ENCODE peak calls at places on chromosome 10, in five cellular contexts. G, P, A, Q and E are unnamed samples.
A peak's percentile ranks its signal among the peaks of the same experiment; 100 is the strongest.

GRCh38 chr10:102678842-102679289 is 34.6 kb downstream of the TRIM8 start:
- DNase-seq in G (no peak), P (peak; percentile 78), Q (peak; percentile 93), A (peak; percentile 85), E (peak; percentile 75)

GRCh38 chr10:85791846-85792532 is 574.6 kb downstream of the GRID1 start:
- DNase-seq in A (no peak), Q (no peak), P (no peak), G (no peak), E (no peak)

GRCh38 chr10:47299989-47300931 is at the start of gene GDF10:
- DNase-seq in A (no peak), G (peak; percentile 28), Q (peak; percentile 63), P (no peak), E (no peak)

GRCh38 chr10:89283174-89283987 is 18.5 kb upstream of the IFIT2 start:
- DNase-seq in P (peak; percentile 61), G (no peak), Q (no peak), A (no peak), E (no peak)

GRCh38 chr10:22556774-22557173 is 157.6 kb downstream of the PIP4K2A start:
- DNase-seq in Q (no peak), G (no peak), P (no peak), A (no peak), E (no peak)

GRCh38 chr10:8254350-8254749 is 199.9 kb downstream of the GATA3 start:
- DNase-seq in P (no peak), A (no peak), Q (no peak), G (no peak), E (no peak)

GRCh38 chr10:95240811-95241210 is 46.8 kb downstream of the ACSM6 start:
- DNase-seq in Q (no peak), A (no peak), G (no peak), P (no peak), E (no peak)

GRCh38 chr10:128859738-128860386 is 607.2 kb upstream of the MGMT start:
- DNase-seq in P (no peak), G (no peak), A (no peak), Q (peak; percentile 67), E (no peak)

GRCh38 chr10:118668228-118668952 is 72.9 kb upstream of the PRLHR start:
- DNase-seq in A (no peak), Q (no peak), P (no peak), G (no peak), E (no peak)

DNA sequence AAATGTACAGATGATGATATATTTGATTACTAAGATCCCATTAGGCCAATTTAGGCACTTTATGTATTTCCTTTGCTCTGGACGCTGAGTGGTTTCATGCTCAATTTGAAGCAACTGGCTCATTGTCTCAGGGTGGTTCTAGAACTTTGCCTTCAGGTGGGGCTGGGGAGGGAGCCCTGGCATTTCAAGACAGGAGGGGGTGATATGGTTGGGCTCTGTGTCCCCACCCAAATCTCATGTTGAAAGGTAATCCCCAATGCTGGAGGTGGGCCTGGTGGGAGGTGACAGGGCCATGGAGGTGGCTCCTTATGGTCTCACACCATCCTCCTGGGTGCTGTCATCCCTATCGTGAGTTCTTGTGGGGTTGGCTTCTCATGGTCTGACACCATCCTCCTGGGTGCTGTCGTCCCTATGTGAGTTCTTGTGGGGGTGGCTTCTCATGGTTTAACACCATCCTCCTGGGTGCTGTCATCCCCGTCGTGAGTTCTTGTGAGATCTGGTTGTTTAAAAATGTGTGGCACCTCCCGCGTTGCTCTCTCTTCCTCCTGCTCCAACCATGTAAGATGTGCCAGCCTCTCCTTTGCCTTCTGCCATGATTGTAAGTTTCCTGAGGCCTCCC is 151.5 kb upstream of the KLF6 start:
- DNase-seq in A (no peak), P (no peak), Q (no peak), G (no peak), E (no peak)
- H3K4me1 ChIP-seq in A (peaks cover 10% of the 10 kb centered on the region), P (no peaks in the 10 kb centered on the region), Q (peaks cover 3% of the 10 kb centered on the region), G (peaks cover 15% of the 10 kb centered on the region), E (peaks cover 14% of the 10 kb centered on the region)

DNA sequence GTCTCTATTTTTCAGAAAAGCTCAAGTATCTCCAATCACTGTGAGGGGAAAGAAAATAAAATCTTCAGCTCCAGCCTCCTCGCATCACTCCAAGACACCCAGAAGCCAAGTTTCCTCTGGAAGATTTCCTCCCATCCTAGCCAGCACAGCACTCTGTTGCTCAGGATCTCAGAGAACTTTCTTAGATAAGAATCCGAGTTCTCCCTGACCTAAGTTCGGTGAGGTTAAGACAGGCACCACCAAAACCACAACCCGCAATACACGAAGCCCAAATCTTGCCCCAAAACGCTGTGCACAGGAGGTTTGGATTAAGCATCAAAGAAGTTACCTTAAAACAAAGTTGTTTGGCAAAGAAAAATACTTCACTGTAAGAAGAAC is 4.2 kb downstream of the FAM53B start:
- DNase-seq in Q (no peak), P (no peak), G (no peak), A (no peak), E (no peak)
- H3K4me1 ChIP-seq in Q (peaks cover 49% of the 10 kb centered on the region), P (peaks cover 25% of the 10 kb centered on the region), G (peaks cover 79% of the 10 kb centered on the region), A (peaks cover 71% of the 10 kb centered on the region), E (peaks cover 67% of the 10 kb centered on the region)

GRCh38 chr10:11153766-11154165 is 136.1 kb downstream of the CELF2 start:
- DNase-seq in Q (no peak), P (no peak), A (no peak), G (no peak), E (no peak)
- H3K4me1 ChIP-seq in Q (peaks cover 22% of the 10 kb centered on the region), P (peaks cover 3% of the 10 kb centered on the region), A (no peaks in the 10 kb centered on the region), G (peaks cover 98% of the 10 kb centered on the region), E (peaks cover 36% of the 10 kb centered on the region)

GRCh38 chr10:18455086-18455884 is 196.1 kb downstream of the NSUN6 start:
- DNase-seq in A (no peak), G (no peak), Q (no peak), P (no peak), E (no peak)
- H3K4me1 ChIP-seq in A (no peaks in the 10 kb centered on the region), G (no peaks in the 10 kb centered on the region), Q (no peaks in the 10 kb centered on the region), P (no peaks in the 10 kb centered on the region), E (no peaks in the 10 kb centered on the region)

GRCh38 chr10:4688620-4689019 is 137.4 kb upstream of the AKR1E2 start:
- DNase-seq in Q (no peak), G (no peak), A (no peak), P (peak; percentile 11), E (no peak)
- H3K4me1 ChIP-seq in Q (no peaks in the 10 kb centered on the region), G (no peaks in the 10 kb centered on the region), A (no peaks in the 10 kb centered on the region), P (peaks cover 5% of the 10 kb centered on the region), E (no peaks in the 10 kb centered on the region)

DNA sequence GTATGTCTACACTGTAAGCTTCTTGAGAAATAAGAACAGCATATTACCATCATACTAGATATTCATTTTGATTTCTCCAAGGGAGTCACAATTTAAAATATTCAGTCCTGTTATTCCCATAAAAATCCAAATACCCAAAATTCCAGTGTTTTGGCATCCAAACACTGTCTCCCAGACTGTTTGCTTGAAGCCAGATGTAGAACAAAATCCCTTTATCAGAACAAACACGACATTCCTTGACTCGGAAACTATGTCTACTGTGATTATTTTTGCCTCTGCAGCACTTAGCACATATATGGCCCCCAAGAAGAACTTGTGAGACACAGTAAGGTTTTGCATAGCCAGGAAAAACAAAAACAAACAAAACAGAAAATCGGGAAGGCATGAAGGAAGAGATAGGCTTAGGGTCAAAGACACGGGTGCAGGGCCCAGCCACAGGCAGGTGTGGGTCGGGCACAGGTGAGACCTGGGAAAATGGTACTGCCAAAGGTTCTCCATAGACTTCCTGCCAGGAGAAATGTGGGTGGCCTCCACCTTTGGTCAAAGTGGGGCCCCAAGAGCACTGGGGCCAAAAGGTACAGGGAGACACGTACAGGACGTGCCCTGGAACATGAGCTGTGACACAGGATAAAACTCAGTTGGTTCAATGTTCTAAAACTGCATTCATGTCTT is 36.5 kb downstream of the CPXM2 start:
- DNase-seq in G (no peak), Q (peak; percentile 30), P (no peak), A (peak; percentile 26), E (no peak)
- H3K4me1 ChIP-seq in G (no peaks in the 10 kb centered on the region), Q (no peaks in the 10 kb centered on the region), P (no peaks in the 10 kb centered on the region), A (peaks cover 2% of the 10 kb centered on the region), E (no peaks in the 10 kb centered on the region)

GRCh38 chr10:103761075-103761920 is 94.1 kb downstream of the SH3PXD2A start:
- DNase-seq in G (no peak), Q (no peak), A (no peak), P (no peak), E (no peak)
- H3K4me1 ChIP-seq in G (peaks cover 66% of the 10 kb centered on the region), Q (peaks cover 16% of the 10 kb centered on the region), A (peaks cover 32% of the 10 kb centered on the region), P (peaks cover 54% of the 10 kb centered on the region), E (peaks cover 74% of the 10 kb centered on the region)

DNA sequence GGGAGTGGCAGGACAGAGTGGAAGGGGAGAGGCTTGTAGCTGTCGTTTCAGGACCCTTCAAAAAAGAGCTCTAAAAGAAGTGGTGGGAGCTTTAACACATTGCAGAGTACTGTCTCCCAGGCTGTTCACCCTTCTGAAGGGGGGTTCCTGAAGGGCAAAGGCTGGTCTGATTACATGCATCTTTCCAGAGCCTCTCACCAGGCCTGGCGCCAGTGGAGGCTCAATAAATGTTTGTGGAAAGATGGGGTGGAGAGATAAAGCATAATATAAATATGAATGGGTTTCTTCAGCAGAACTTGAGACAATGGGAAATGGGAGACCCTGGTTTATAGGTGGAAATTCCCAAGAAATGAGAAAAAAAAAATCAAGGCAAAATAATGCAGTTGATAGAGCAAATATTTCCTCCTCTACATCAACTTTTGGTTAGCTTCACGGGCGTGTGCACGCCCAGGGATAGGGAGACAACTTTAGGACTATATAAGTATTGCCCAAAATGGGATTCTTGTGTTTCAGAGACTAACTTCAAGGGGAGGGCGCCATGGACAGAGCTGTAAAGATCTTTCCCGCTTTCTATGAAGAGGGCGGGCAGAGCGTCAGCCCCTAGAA is 613 bp upstream of the BUB3 start:
- DNase-seq in P (no peak), Q (no peak), G (no peak), A (peak; percentile 32), E (no peak)
- H3K4me1 ChIP-seq in P (peaks cover 25% of the 10 kb centered on the region), Q (peaks cover 28% of the 10 kb centered on the region), G (peaks cover 73% of the 10 kb centered on the region), A (peaks cover 13% of the 10 kb centered on the region), E (peaks cover 48% of the 10 kb centered on the region)

GRCh38 chr10:119675483-119676170 is 24.4 kb downstream of the BAG3 start:
- DNase-seq in P (no peak), A (no peak), Q (no peak), G (no peak), E (peak; percentile 12)

GRCh38 chr10:119670717-119671116 is 19.5 kb downstream of the BAG3 start:
- DNase-seq in Q (no peak), A (no peak), P (no peak), G (no peak), E (no peak)

GRCh38 chr10:119671381-119671780 is 20.2 kb downstream of the BAG3 start:
- DNase-seq in Q (no peak), P (no peak), A (no peak), G (no peak), E (no peak)

GRCh38 chr10:119672291-119672690 is 21.1 kb downstream of the BAG3 start:
- DNase-seq in Q (no peak), G (no peak), P (no peak), A (no peak), E (no peak)

GRCh38 chr10:119673271-119673670 is 22.1 kb downstream of the BAG3 start:
- DNase-seq in G (no peak), P (no peak), A (no peak), Q (no peak), E (no peak)
- H3K4me1 ChIP-seq in G (no peaks in the 10 kb centered on the region), P (peaks cover 40% of the 10 kb centered on the region), A (peaks cover 18% of the 10 kb centered on the region), Q (peaks cover 5% of the 10 kb centered on the region), E (peaks cover 55% of the 10 kb centered on the region)